ENCODE peak calls at places on chromosome 10, in eight cellular contexts. P is colonic mucosa, M is HCT116, C is endodermal cell, L is uterus, K is Caco-2, H is MM.1S, J is tibial nerve. O is an unnamed sample.

GRCh38 chr10:51344371-51344770 is 270.1 kb downstream of the PRKG1 start:
- DNase-seq in K (no peak), C (no peak), M (no peak), J (no peak), L (no peak), H (no peak), P (no peak), O (no peak)

GRCh38 chr10:128310966-128311658 is 184.9 kb upstream of the MKI67 start:
- DNase-seq in M (no peak), L (no peak), K (no peak), C (peak; percentile 71), P (no peak), H (no peak), J (no peak), O (no peak)

GRCh38 chr10:127293640-127294039 is 97.2 kb upstream of the INSYN2A start:
- DNase-seq in C (no peak), H (peak; percentile 32), L (no peak), J (no peak), M (no peak), K (no peak), P (no peak), O (no peak)

GRCh38 chr10:123134058-123134914 is 1.5 kb upstream of the HMX3 start:
- DNase-seq in P (no peak), C (no peak), M (no peak), J (no peak), H (no peak), K (no peak), L (no peak), O (no peak)

GRCh38 chr10:86252573-86252972 is 114.0 kb downstream of the GRID1 start:
- DNase-seq in C (peak; percentile 16), H (no peak), K (no peak), L (no peak), M (no peak), P (no peak), J (no peak), O (no peak)

GRCh38 chr10:3397846-3398245 is 225.3 kb upstream of the PITRM1 start:
- DNase-seq in H (no peak), P (no peak), K (no peak), L (no peak), M (no peak), J (no peak), C (no peak), O (no peak)

GRCh38 chr10:132938472-132939329 is 3.7 kb downstream of the CFAP46 start:
- DNase-seq in K (peak; percentile 78), H (no peak), C (peak; percentile 93), M (no peak), L (no peak), P (no peak), J (no peak), O (no peak)

GRCh38 chr10:130927157-130927556 is 384.4 kb downstream of the TCERG1L start:
- DNase-seq in P (no peak), C (peak; percentile 7), M (no peak), L (no peak), H (no peak), K (no peak), J (no peak), O (no peak)

GRCh38 chr10:130573446-130573845 is 437.3 kb downstream of the GLRX3 start:
- DNase-seq in L (no peak), J (no peak), H (no peak), K (no peak), P (no peak), M (no peak), C (no peak), O (no peak)

GRCh38 chr10:125146791-125147604 is 13.4 kb downstream of the CTBP2 start:
- DNase-seq in P (peak; percentile 45), C (peak; percentile 41), J (no peak), M (no peak), L (no peak), H (peak; percentile 54), K (no peak), O (no peak)

GRCh38 chr10:86263209-86263608 is 103.4 kb downstream of the GRID1 start:
- DNase-seq in L (no peak), J (no peak), K (no peak), M (no peak), P (no peak), C (peak; percentile 47), H (no peak), O (no peak)

GRCh38 chr10:1410469-1411395 is 326.6 kb downstream of the ADARB2 start:
- DNase-seq in L (no peak), P (no peak), K (no peak), C (peak; percentile 35), H (no peak), J (no peak), M (no peak), O (no peak)

GRCh38 chr10:90652519-90652918 is 205.3 kb downstream of the HTR7 start:
- DNase-seq in C (peak; percentile 59), H (no peak), K (no peak), M (peak; percentile 34), L (no peak), J (no peak), P (no peak), O (no peak)

GRCh38 chr10:119131512-119132240 is 27.8 kb downstream of the DENND10 start:
- DNase-seq in J (no peak), K (no peak), L (no peak), M (no peak), C (no peak), H (peak; percentile 69), P (peak; percentile 22), O (no peak)

GRCh38 chr10:28728396-28728795 is 51.1 kb downstream of the BAMBI start:
- DNase-seq in P (no peak), H (no peak), L (no peak), K (no peak), C (no peak), M (no peak), J (no peak), O (no peak)

GRCh38 chr10:31467791-31468535 is 148.9 kb downstream of the ZEB1 start:
- DNase-seq in M (peak; percentile 57), C (peak; percentile 82), H (peak; percentile 41), L (no peak), K (peak; percentile 61), J (no peak), P (no peak), O (no peak)

GRCh38 chr10:2994562-2994961 is 72.8 kb upstream of the PFKP start:
- DNase-seq in M (no peak), P (no peak), L (no peak), J (no peak), H (no peak), K (no peak), C (no peak), O (no peak)

GRCh38 chr10:75108684-75109458 is 2.6 kb upstream of the SAMD8 start:
- DNase-seq in M (peak; percentile 27), P (no peak), L (no peak), K (peak; percentile 68), H (no peak), J (no peak), C (peak; percentile 93), O (no peak)

GRCh38 chr10:127006453-127006852 is 101.2 kb downstream of the DOCK1 start:
- DNase-seq in J (no peak), K (no peak), M (no peak), P (no peak), H (no peak), C (no peak), L (no peak), O (no peak)

GRCh38 chr10:113435881-113436280 is 117.0 kb upstream of the HABP2 start:
- DNase-seq in H (no peak), L (no peak), J (no peak), K (no peak), P (no peak), C (no peak), M (no peak), O (no peak)

GRCh38 chr10:110629680-110630191 is 14.4 kb upstream of the RBM20 start:
- DNase-seq in C (no peak), M (no peak), J (no peak), P (peak; percentile 63), L (no peak), K (no peak), H (no peak), O (no peak)

GRCh38 chr10:93560541-93560940 is 5.9 kb upstream of the FFAR4 start:
- DNase-seq in P (no peak), J (no peak), K (no peak), H (no peak), C (no peak), M (no peak), L (no peak), O (no peak)

GRCh38 chr10:35391153-35391953 is 55.0 kb downstream of the CCNY start:
- DNase-seq in J (no peak), L (no peak), H (no peak), P (no peak), M (no peak), K (no peak), C (no peak), O (no peak)

GRCh38 chr10:77564781-77565589 is 72.6 kb downstream of the KCNMA1 start:
- DNase-seq in K (peak; percentile 43), M (no peak), C (peak; percentile 89), J (no peak), P (no peak), L (no peak), H (no peak), O (no peak)

GRCh38 chr10:6729967-6730366 is 149.9 kb upstream of the PRKCQ start:
- DNase-seq in H (no peak), J (no peak), P (no peak), L (no peak), C (no peak), M (no peak), K (no peak), O (no peak)

GRCh38 chr10:3336673-3337293 is 164.2 kb upstream of the PITRM1 start:
- DNase-seq in L (no peak), C (no peak), K (no peak), J (no peak), H (no peak), P (no peak), M (no peak), O (no peak)

GRCh38 chr10:24952701-24953349 is 419 bp upstream of the PRTFDC1 start:
- DNase-seq in J (no peak), L (peak; percentile 59), M (no peak), C (peak; percentile 89), P (peak; percentile 53), K (peak; percentile 85), H (peak; percentile 14), O (no peak)

GRCh38 chr10:34156781-34157425 is 658.2 kb downstream of the PARD3 start:
- DNase-seq in H (no peak), P (no peak), J (no peak), K (no peak), C (no peak), L (peak; percentile 54), M (no peak), O (no peak)
- TF ChIP-seq CTCF in H (no peak), P (no peak), J (peak; percentile 6), K (no peak), C (peak; percentile 26), L (no peak), M (no peak), O (no peak)

GRCh38 chr10:88693392-88694020 is 12.5 kb upstream of the LIPK start:
- DNase-seq in H (no peak), P (no peak), L (no peak), M (no peak), J (no peak), K (no peak), C (no peak), O (no peak)
- TF ChIP-seq CTCF in H (no peak), P (no peak), L (no peak), M (peak; percentile 15), J (no peak), K (no peak), C (peak; percentile 59), O (no peak)

GRCh38 chr10:107589081-107589480 is 424.6 kb upstream of the SORCS1 start:
- DNase-seq in L (no peak), M (no peak), J (no peak), C (no peak), H (no peak), P (no peak), K (no peak), O (no peak)
- TF ChIP-seq CTCF in L (no peak), M (no peak), J (no peak), C (no peak), H (no peak), P (no peak), K (no peak), O (no peak)

GRCh38 chr10:76396126-76396525 is 964.7 kb downstream of the LRMDA start:
- DNase-seq in K (no peak), M (no peak), H (no peak), C (no peak), P (no peak), L (no peak), J (no peak), O (no peak)
- TF ChIP-seq CTCF in K (no peak), M (no peak), H (no peak), C (no peak), P (no peak), L (no peak), J (no peak), O (no peak)